ENCODE peak calls at places on chromosomes 6 and 20, in eight cellular contexts. L, T, E, N, I, M, P and W are unnamed samples.

GRCh38 chr20:19932170-19932667 is 84.9 kb upstream of the NAA20 start:
- DNase-seq in T (peak), E (no peak), P (no peak), I (peak), N (no peak), L (no peak), M (peak), W (peak)

GRCh38 chr6:150579611-150580010 is 20.1 kb upstream of the PLEKHG1 start:
- DNase-seq in N (no peak), L (no peak), P (no peak), M (no peak), T (no peak), I (no peak), E (no peak), W (no peak)

GRCh38 chr6:22361576-22361975 is 64.7 kb upstream of the PRL start:
- DNase-seq in M (no peak), L (no peak), T (no peak), I (no peak), E (no peak), P (no peak), N (no peak), W (no peak)

GRCh38 chr20:46694484-46694883 is 5.2 kb upstream of the TP53RK start:
- DNase-seq in M (no peak), E (no peak), P (no peak), I (no peak), L (no peak), T (no peak), N (peak), W (no peak)

GRCh38 chr20:47782920-47783552 is 2.2 kb downstream of the SULF2 start:
- DNase-seq in P (no peak), M (no peak), L (no peak), I (no peak), E (no peak), N (no peak), T (no peak), W (no peak)

GRCh38 chr6:126064257-126064993 is 78.1 kb downstream of the TRMT11 start:
- DNase-seq in E (no peak), I (no peak), M (no peak), L (no peak), N (no peak), T (peak), P (no peak), W (no peak)

GRCh38 chr6:83215131-83216047 is 22.2 kb downstream of the RWDD2A start:
- DNase-seq in L (peak), N (peak), E (no peak), M (peak), P (peak), I (peak), T (peak), W (peak)

GRCh38 chr20:46277602-46278001 is 30.7 kb downstream of the CDH22 start:
- DNase-seq in M (no peak), N (no peak), L (no peak), E (no peak), I (no peak), T (no peak), P (no peak), W (no peak)

GRCh38 chr6:135182993-135183531 is 2.0 kb downstream of the MYB start:
- DNase-seq in P (peak), T (no peak), M (no peak), L (peak), E (peak), I (no peak), N (peak), W (no peak)

GRCh38 chr6:37258405-37258704 is 411 bp upstream of the TMEM217 start:
- DNase-seq in T (no peak), P (no peak), N (peak), M (no peak), E (no peak), L (no peak), I (no peak), W (no peak)

GRCh38 chr20:34922654-34923381 is 32.8 kb downstream of the GSS start:
- DNase-seq in M (peak), T (peak), E (no peak), P (peak), L (no peak), I (peak), N (peak), W (peak)

GRCh38 chr20:47438464-47439381 is 63.0 kb upstream of the NCOA3 start:
- DNase-seq in L (peak), M (no peak), N (peak), P (peak), I (no peak), E (no peak), T (no peak), W (no peak)

GRCh38 chr20:59159822-59160740 is 3.5 kb upstream of the ZNF831 start:
- DNase-seq in L (no peak), T (no peak), P (no peak), M (no peak), N (no peak), E (no peak), I (no peak), W (no peak)

DNA sequence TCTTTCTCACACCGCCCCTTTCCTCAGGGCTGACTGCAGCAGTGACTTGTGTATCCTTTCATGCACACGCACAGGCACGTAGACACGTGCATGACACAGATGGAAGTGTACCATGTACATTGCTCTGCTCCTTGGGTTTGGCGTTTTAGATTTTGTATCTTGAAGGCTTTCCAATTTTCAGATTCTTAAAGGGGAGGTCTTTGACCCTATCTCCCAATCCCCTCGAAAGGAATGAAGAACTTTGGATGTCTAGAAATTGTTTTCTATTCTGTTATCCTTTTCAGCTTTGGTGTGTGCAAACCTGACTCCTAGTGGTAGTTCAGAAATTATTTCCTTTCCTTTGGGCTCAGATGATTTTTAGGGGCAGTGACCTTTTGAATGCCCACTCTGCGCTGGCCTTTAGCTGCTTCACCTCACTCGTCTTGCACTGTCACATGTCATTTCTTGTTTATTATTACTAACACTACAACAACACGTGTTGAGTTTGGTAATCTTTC is 63.0 kb downstream of the HIVEP1 start:
- DNase-seq in N (peak), T (peak), L (no peak), E (no peak), M (no peak), P (no peak), I (no peak), W (no peak)
- TF ChIP-seq CTCF in N (peak), T (peak), L (peak), E (peak), M (peak), P (peak), I (no peak), W (peak)

GRCh38 chr6:34383651-34384304 is 8.7 kb downstream of the NUDT3 start:
- DNase-seq in M (no peak), N (no peak), T (no peak), P (no peak), I (no peak), E (no peak), L (no peak), W (no peak)
- TF ChIP-seq CTCF in M (no peak), N (no peak), T (no peak), P (no peak), I (no peak), E (no peak), L (no peak), W (no peak)

DNA sequence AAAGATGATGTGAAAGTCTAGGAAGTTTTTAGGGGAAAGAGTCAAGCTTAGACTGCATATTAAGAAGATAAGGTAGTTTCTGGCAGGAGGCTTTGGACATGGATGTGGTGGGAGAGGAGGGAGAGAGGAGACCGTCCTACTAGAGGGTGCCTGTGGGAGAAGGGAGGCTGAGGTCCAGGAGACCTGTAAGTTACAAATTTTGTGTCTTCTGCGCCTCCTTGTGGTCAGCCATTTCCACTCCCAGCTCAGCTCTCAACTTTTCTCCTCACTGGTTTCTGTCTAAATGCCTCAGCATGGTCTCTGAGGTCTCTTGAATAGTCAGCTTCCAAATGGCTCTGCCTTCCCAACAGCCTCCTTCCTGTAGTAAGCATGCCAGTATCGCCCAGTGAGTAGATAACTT is 193.4 kb downstream of the UNC5CL start:
- DNase-seq in N (peak), M (no peak), I (no peak), T (peak), L (peak), E (no peak), P (no peak), W (no peak)
- TF ChIP-seq CTCF in N (peak), M (peak), I (no peak), T (peak), L (peak), E (peak), P (peak), W (peak)

GRCh38 chr6:89494131-89494793 is 61.3 kb downstream of the ANKRD6 start:
- DNase-seq in I (no peak), L (no peak), E (no peak), T (no peak), P (no peak), M (no peak), N (peak), W (no peak)
- TF ChIP-seq CTCF in I (no peak), L (no peak), E (no peak), T (peak), P (no peak), M (no peak), N (no peak), W (no peak)

DNA sequence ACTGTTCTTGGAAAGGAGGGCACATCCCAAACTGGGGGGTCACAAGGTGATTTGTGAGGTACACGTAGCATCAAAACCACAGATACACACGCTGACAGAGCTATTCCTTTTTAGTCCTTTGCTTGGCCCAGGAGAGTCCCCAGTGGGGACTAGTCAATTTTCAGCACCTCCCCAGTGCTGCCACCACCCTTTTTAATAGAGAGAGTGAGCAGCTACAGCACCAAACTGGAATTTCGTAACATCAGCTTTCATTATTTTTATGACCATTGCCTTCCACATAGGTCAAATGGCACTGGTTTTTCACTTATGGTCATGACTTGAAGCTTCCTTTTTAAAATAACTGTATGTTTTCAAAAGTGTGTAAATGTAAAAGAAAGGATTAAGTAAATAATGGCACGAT is 95.4 kb downstream of the ANKRD60 start:
- DNase-seq in L (no peak), E (no peak), P (no peak), M (no peak), I (no peak), N (peak), T (peak), W (no peak)
- TF ChIP-seq CTCF in L (no peak), E (no peak), P (no peak), M (no peak), I (no peak), N (peak), T (no peak), W (no peak)

GRCh38 chr20:2865630-2866029 is 7.7 kb upstream of the PTPRA start:
- DNase-seq in P (no peak), E (no peak), I (no peak), N (no peak), T (no peak), L (no peak), M (no peak), W (no peak)
- TF ChIP-seq CTCF in P (no peak), E (no peak), I (no peak), N (peak), T (peak), L (peak), M (no peak), W (no peak)

GRCh38 chr6:123062645-123063044 is 66.6 kb downstream of the CLVS2 start:
- DNase-seq in I (no peak), T (no peak), E (no peak), N (no peak), L (no peak), M (no peak), P (no peak), W (no peak)
- TF ChIP-seq CTCF in I (no peak), T (no peak), E (no peak), N (no peak), L (no peak), M (no peak), P (no peak), W (no peak)

DNA sequence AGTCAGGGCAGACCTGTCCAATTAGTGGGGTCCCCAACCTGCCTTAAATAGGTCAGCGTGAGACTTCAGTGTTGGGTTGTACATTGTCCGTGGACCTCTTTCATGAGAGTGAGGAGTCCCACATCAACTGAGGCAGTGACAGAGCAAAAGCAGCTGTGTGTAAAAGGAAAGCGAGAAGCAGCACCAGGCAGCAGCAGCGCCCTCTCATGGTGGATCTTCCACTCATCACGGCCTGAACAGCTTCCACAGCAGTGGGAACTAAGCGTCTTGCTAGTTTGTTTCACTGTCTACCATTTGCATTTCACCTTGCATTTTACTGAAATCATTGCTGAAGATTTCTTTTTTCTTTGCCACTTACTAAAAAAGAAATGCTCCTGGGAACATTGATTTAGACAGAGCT is 333.8 kb downstream of the PKHD1 start:
- DNase-seq in L (peak), P (no peak), M (no peak), T (no peak), E (no peak), N (peak), I (no peak), W (no peak)
- TF ChIP-seq CTCF in L (peak), P (no peak), M (no peak), T (no peak), E (no peak), N (peak), I (no peak), W (no peak)

DNA sequence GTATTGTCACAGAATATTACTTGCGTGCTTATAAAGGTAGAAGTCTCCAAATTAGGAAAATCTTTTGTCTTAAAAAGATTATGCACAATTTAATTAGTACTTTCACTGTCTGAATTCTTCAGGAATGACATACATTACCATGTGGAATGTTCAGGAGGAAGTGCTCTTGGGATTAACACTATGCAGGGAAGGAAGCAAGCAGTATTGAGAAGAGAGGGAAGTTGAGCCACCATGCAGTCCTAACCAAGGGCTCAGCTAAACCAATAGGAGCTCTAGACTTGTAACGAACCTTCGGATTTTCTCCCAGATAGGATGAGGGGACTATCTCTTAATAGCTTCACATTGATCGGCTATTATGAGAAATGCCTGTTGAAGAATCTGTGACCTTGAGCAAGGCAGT is 918.4 kb upstream of the MANEA start:
- DNase-seq in P (no peak), T (no peak), N (no peak), I (no peak), E (no peak), L (no peak), M (no peak), W (no peak)
- TF ChIP-seq CTCF in P (no peak), T (no peak), N (no peak), I (no peak), E (no peak), L (no peak), M (no peak), W (no peak)